ENCODE peak calls at places on chromosomes 16 and 17, in ten cellular contexts. R is SJCRH30; X is posterior vena cava; E is activated naive CD8-positive, alpha-beta T cell treated with anti-CD3 and anti-CD28 coated beads for 36 hours; J is activated CD4-positive, CD25-positive, alpha-beta regulatory T cell; D is T follicular helper cell; T is hypothalamus; F is lung microvascular endothelial cell; A is kidney epithelial cell; Z is GM23248. H is an unnamed sample.

GRCh38 chr17:46736100-46736499 is 82.4 kb downstream of the WNT3 start:
- DNase-seq in R (peak), X (no peak), E (no peak), J (no peak), D (no peak), T (no peak), F (no peak), A (no peak), Z (no peak), H (no peak)

GRCh38 chr17:50935201-50936124 is 69.3 kb upstream of the TOB1 start:
- DNase-seq in R (no peak), X (no peak), E (no peak), J (no peak), D (no peak), T (peak), F (no peak), A (no peak), Z (no peak), H (peak)

GRCh38 chr16:55393976-55394375 is 70.0 kb downstream of the IRX6 start:
- DNase-seq in R (no peak), X (no peak), E (no peak), J (no peak), D (no peak), T (no peak), F (no peak), A (no peak), Z (no peak), H (no peak)

GRCh38 chr16:81523387-81524115 is 78.9 kb downstream of the CMIP start:
- DNase-seq in R (no peak), X (peak), E (no peak), J (no peak), D (no peak), T (no peak), F (no peak), A (no peak), Z (peak), H (no peak)

GRCh38 chr16:15950869-15951268 is 1.5 kb downstream of the ABCC1 start:
- DNase-seq in R (no peak), X (no peak), E (no peak), J (no peak), D (no peak), T (no peak), F (no peak), A (no peak), Z (no peak), H (no peak)

GRCh38 chr16:67504190-67505021 is 21.1 kb upstream of the AGRP start:
- DNase-seq in R (peak), X (peak), E (peak), J (peak), D (no peak), T (no peak), F (peak), A (no peak), Z (peak), H (no peak)

GRCh38 chr17:65170839-65171238 is 33.7 kb downstream of the RGS9 start:
- DNase-seq in R (no peak), X (no peak), E (no peak), J (no peak), D (no peak), T (no peak), F (peak), A (no peak), Z (no peak), H (peak)

GRCh38 chr17:32451879-32452278 is 7.6 kb downstream of the PSMD11 start:
- DNase-seq in R (no peak), X (no peak), E (no peak), J (no peak), D (no peak), T (no peak), F (no peak), A (no peak), Z (no peak), H (no peak)

GRCh38 chr17:35063514-35064223 is at the start of gene RFFL:
- DNase-seq in R (peak), X (peak), E (peak), J (peak), D (peak), T (peak), F (peak), A (peak), Z (peak), H (peak)

GRCh38 chr16:22923491-22923890 is 109.5 kb downstream of the HS3ST2 start:
- DNase-seq in R (no peak), X (no peak), E (no peak), J (no peak), D (no peak), T (no peak), F (no peak), A (no peak), Z (no peak), H (no peak)

GRCh38 chr17:2423271-2423670 is 22.4 kb upstream of the MNT start:
- DNase-seq in R (no peak), X (no peak), E (no peak), J (no peak), D (no peak), T (no peak), F (no peak), A (no peak), Z (no peak), H (no peak)

GRCh38 chr17:31448467-31449077 is 57.1 kb downstream of the RAB11FIP4 start:
- DNase-seq in R (peak), X (no peak), E (no peak), J (no peak), D (no peak), T (no peak), F (no peak), A (no peak), Z (peak), H (no peak)

GRCh38 chr17:79534111-79534510 is 76.7 kb downstream of the RBFOX3 start:
- DNase-seq in R (no peak), X (peak), E (no peak), J (no peak), D (no peak), T (no peak), F (no peak), A (no peak), Z (no peak), H (no peak)

GRCh38 chr17:54900457-54901229 is at the start of gene TOM1L1:
- DNase-seq in R (peak), X (peak), E (peak), J (no peak), D (peak), T (peak), F (peak), A (no peak), Z (peak), H (peak)

GRCh38 chr17:13513039-13513405 is 88.7 kb downstream of the HS3ST3A1 start:
- DNase-seq in R (no peak), X (peak), E (no peak), J (no peak), D (no peak), T (no peak), F (no peak), A (no peak), Z (peak), H (no peak)

GRCh38 chr17:49850772-49851386 is 3.0 kb upstream of the TAC4 start:
- DNase-seq in R (no peak), X (peak), E (peak), J (no peak), D (no peak), T (no peak), F (peak), A (no peak), Z (peak), H (no peak)

GRCh38 chr17:72576289-72576759 is 455.5 kb downstream of the SOX9 start:
- DNase-seq in R (no peak), X (no peak), E (no peak), J (no peak), D (no peak), T (peak), F (no peak), A (no peak), Z (no peak), H (no peak)

GRCh38 chr17:42192189-42193126 is 1.8 kb downstream of the GHDC start:
- DNase-seq in R (no peak), X (no peak), E (no peak), J (no peak), D (no peak), T (no peak), F (no peak), A (no peak), Z (no peak), H (no peak)

GRCh38 chr17:46764709-46765401 is 53.6 kb downstream of the WNT3 start:
- DNase-seq in R (peak), X (no peak), E (no peak), J (no peak), D (no peak), T (no peak), F (peak), A (no peak), Z (peak), H (no peak)

GRCh38 chr16:4075534-4075933 is 40.7 kb downstream of the ADCY9 start:
- DNase-seq in R (no peak), X (no peak), E (no peak), J (no peak), D (no peak), T (no peak), F (no peak), A (no peak), Z (no peak), H (no peak)

GRCh38 chr17:56823848-56824247 is 9.9 kb downstream of the C17orf67 start:
- DNase-seq in R (no peak), X (no peak), E (no peak), J (no peak), D (no peak), T (no peak), F (no peak), A (no peak), Z (no peak), H (no peak)

GRCh38 chr17:59620064-59620359 is 317 bp downstream of the CLTC start:
- DNase-seq in R (no peak), X (no peak), E (no peak), J (no peak), D (no peak), T (no peak), F (no peak), A (no peak), Z (no peak), H (no peak)

GRCh38 chr16:1770328-1771071 is 843 bp downstream of the NME3 start:
- DNase-seq in R (no peak), X (peak), E (peak), J (peak), D (peak), T (peak), F (peak), A (no peak), Z (peak), H (no peak)

GRCh38 chr17:63946440-63947363 is 14.6 kb upstream of the CD79B start:
- DNase-seq in R (peak), X (no peak), E (peak), J (peak), D (peak), T (no peak), F (peak), A (no peak), Z (peak), H (peak)

GRCh38 chr17:47315451-47316266 is 8.1 kb upstream of the EFCAB13 start:
- DNase-seq in R (peak), X (no peak), E (no peak), J (no peak), D (no peak), T (no peak), F (peak), A (no peak), Z (peak), H (peak)

GRCh38 chr17:17740627-17741237 is 59.5 kb downstream of the RAI1 start:
- DNase-seq in R (no peak), X (no peak), E (peak), J (no peak), D (no peak), T (peak), F (no peak), A (no peak), Z (no peak), H (no peak)

GRCh38 chr17:14289162-14289561 is 11.7 kb upstream of the HS3ST3B1 start:
- DNase-seq in R (no peak), X (no peak), E (no peak), J (no peak), D (no peak), T (no peak), F (no peak), A (no peak), Z (no peak), H (no peak)

GRCh38 chr17:27495460-27495859 is 39.2 kb downstream of the KSR1 start:
- DNase-seq in R (no peak), X (peak), E (no peak), J (no peak), D (no peak), T (no peak), F (no peak), A (peak), Z (no peak), H (no peak)

GRCh38 chr17:82103588-82104451 is 5.8 kb upstream of the FASN start:
- DNase-seq in R (no peak), X (no peak), E (no peak), J (no peak), D (no peak), T (peak), F (no peak), A (no peak), Z (peak), H (no peak)

GRCh38 chr17:83192161-83192788 is 112.9 kb downstream of the METRNL start:
- DNase-seq in R (peak), X (peak), E (no peak), J (no peak), D (no peak), T (no peak), F (no peak), A (no peak), Z (peak), H (no peak)

GRCh38 chr16:51053805-51054204 is 97.3 kb downstream of the SALL1 start:
- DNase-seq in R (no peak), X (no peak), E (no peak), J (no peak), D (no peak), T (no peak), F (no peak), A (no peak), Z (no peak), H (no peak)

GRCh38 chr16:47574091-47575054 is 113.2 kb downstream of the PHKB start:
- DNase-seq in R (no peak), X (no peak), E (peak), J (no peak), D (no peak), T (no peak), F (no peak), A (peak), Z (peak), H (no peak)

GRCh38 chr17:42526031-42526444 is 10.0 kb upstream of the NAGLU start:
- DNase-seq in R (no peak), X (peak), E (no peak), J (no peak), D (no peak), T (no peak), F (no peak), A (no peak), Z (peak), H (no peak)

GRCh38 chr16:49442805-49443204 is 69.2 kb downstream of the C16orf78 start:
- DNase-seq in R (no peak), X (peak), E (no peak), J (no peak), D (no peak), T (no peak), F (no peak), A (no peak), Z (no peak), H (peak)